ENCODE peak calls at places on chromosomes 3 and 15, in six cellular contexts. P, F, J, W, X and G are unnamed samples.

GRCh38 chr15:25465835-25466234 is 27.0 kb upstream of the UBE3A start:
- DNase-seq in X (no peak), J (no peak), F (peak; percentile 24), W (no peak), P (no peak), G (peak; percentile 91)

GRCh38 chr15:91484141-91484540 is 369.4 kb upstream of the SLCO3A1 start:
- DNase-seq in F (no peak), W (no peak), P (no peak), X (no peak), J (no peak), G (no peak)

GRCh38 chr3:148162132-148162531 is 535.6 kb upstream of the AGTR1 start:
- DNase-seq in J (no peak), F (no peak), X (no peak), W (no peak), P (no peak), G (no peak)

GRCh38 chr3:188914556-188914955 is 257.2 kb upstream of the TPRG1 start:
- DNase-seq in J (no peak), P (no peak), F (no peak), W (no peak), X (no peak), G (no peak)

GRCh38 chr3:4754180-4755086 is 224.8 kb upstream of the BHLHE40 start:
- DNase-seq in X (no peak), J (no peak), F (no peak), W (no peak), P (no peak), G (no peak)

GRCh38 chr3:52280046-52280445 is 1.6 kb upstream of the WDR82 start:
- DNase-seq in J (no peak), X (no peak), F (no peak), W (no peak), P (no peak), G (no peak)

GRCh38 chr3:195467641-195468390 is 25.0 kb upstream of the ACAP2 start:
- DNase-seq in P (peak; percentile 29), W (no peak), F (no peak), X (no peak), J (no peak), G (no peak)

GRCh38 chr15:43143203-43143941 is 10.0 kb downstream of the TMEM62 start:
- DNase-seq in P (no peak), J (no peak), X (no peak), F (no peak), W (no peak), G (no peak)

GRCh38 chr15:22979069-22979698 is 984 bp downstream of the CYFIP1 start:
- DNase-seq in F (peak; percentile 72), J (no peak), W (peak; percentile 40), X (peak; percentile 60), P (no peak), G (peak; percentile 59)

GRCh38 chr15:91118796-91119590 is 18.9 kb downstream of the SV2B start:
- DNase-seq in F (no peak), P (no peak), J (no peak), W (no peak), X (no peak), G (no peak)

GRCh38 chr3:67415504-67415903 is 238.9 kb downstream of the SUCLG2 start:
- DNase-seq in J (no peak), P (peak; percentile 11), X (no peak), F (no peak), W (no peak), G (no peak)

GRCh38 chr15:63484433-63484832 is 20.0 kb upstream of the USP3 start:
- DNase-seq in F (no peak), P (no peak), J (no peak), X (no peak), W (no peak), G (no peak)

GRCh38 chr3:196902296-196902695 is 34.6 kb downstream of the SENP5 start:
- DNase-seq in P (no peak), F (no peak), X (no peak), J (no peak), W (no peak), G (no peak)

GRCh38 chr15:68201879-68202261 is 3.3 kb downstream of the CALML4 start:
- DNase-seq in W (no peak), X (no peak), J (no peak), F (no peak), P (no peak), G (no peak)

GRCh38 chr3:189222927-189223706 is 51.3 kb downstream of the TPRG1 start:
- DNase-seq in X (no peak), P (no peak), W (no peak), J (no peak), F (no peak), G (no peak)